ENCODE peak calls at places on chromosomes 12 and 14, in four cellular contexts. T is fibroblast of pulmonary artery, Q is GM13977, M is colonic mucosa. O is an unnamed sample.

GRCh38 chr12:98935847-98936246 is 290.8 kb downstream of the APAF1 start:
- DNase-seq in M (no peak), T (no peak), Q (no peak), O (no peak)

GRCh38 chr14:103071544-103072251 is 12.3 kb upstream of the LBHD2 start:
- DNase-seq in Q (no peak), T (no peak), M (peak), O (no peak)

GRCh38 chr14:61296707-61297502 is 15.8 kb upstream of the TMEM30B start:
- DNase-seq in Q (no peak), T (peak), M (no peak), O (peak)

GRCh38 chr14:38127356-38127755 is 80.3 kb upstream of the SSTR1 start:
- DNase-seq in Q (no peak), T (no peak), M (no peak), O (no peak)

GRCh38 chr12:111304642-111305071 is 64.2 kb downstream of the PHETA1 start:
- DNase-seq in T (peak), M (no peak), Q (no peak), O (peak)

GRCh38 chr12:48744251-48745008 is 27.9 kb upstream of the CCNT1 start:
- DNase-seq in T (no peak), M (no peak), Q (no peak), O (no peak)

GRCh38 chr12:52980096-52980694 is 26.1 kb upstream of the EIF4B start:
- DNase-seq in Q (no peak), M (no peak), T (no peak), O (no peak)

GRCh38 chr14:68042591-68043210 is 223.1 kb downstream of the RAD51B start:
- DNase-seq in Q (no peak), M (no peak), T (no peak), O (no peak)

GRCh38 chr14:44154446-44154845 is 352.6 kb downstream of the FSCB start:
- DNase-seq in Q (no peak), T (no peak), M (no peak), O (no peak)

DNA sequence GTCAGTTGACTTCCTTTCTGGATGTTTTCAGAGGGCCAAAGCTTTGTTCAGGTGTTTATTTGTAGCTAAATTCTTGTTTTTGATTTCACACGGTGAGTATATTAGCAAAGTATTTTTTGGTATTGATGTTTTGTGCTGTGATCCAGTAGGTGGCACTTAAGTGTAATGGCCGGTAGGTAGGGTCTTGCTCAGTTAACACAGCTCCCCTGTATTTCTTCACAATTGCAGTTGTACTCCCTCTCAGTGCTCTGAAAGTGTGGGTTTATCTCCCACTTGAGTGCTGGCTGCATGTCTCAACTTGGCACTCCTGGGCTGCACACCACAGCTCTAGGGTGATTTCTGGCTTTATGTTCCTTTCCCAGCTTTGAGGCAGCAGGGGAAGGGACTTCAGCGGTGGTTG is 339.5 kb downstream of the AEBP2 start:
- DNase-seq in Q (no peak), T (peak), M (no peak), O (no peak)
- TF ChIP-seq CTCF in Q (no peak), T (no peak), M (no peak), O (no peak)

GRCh38 chr12:31523306-31523705 is 67.6 kb downstream of the DENND5B start:
- DNase-seq in T (no peak), Q (no peak), M (no peak), O (no peak)

GRCh38 chr12:31524791-31525495 is 66.0 kb downstream of the DENND5B start:
- DNase-seq in Q (peak), T (peak), M (no peak), O (peak)

GRCh38 chr12:31526158-31526546 is 64.8 kb downstream of the DENND5B start:
- DNase-seq in M (no peak), Q (no peak), T (no peak), O (no peak)

GRCh38 chr12:31522607-31523006 is 68.3 kb downstream of the DENND5B start:
- DNase-seq in M (no peak), T (no peak), Q (no peak), O (no peak)

DNA sequence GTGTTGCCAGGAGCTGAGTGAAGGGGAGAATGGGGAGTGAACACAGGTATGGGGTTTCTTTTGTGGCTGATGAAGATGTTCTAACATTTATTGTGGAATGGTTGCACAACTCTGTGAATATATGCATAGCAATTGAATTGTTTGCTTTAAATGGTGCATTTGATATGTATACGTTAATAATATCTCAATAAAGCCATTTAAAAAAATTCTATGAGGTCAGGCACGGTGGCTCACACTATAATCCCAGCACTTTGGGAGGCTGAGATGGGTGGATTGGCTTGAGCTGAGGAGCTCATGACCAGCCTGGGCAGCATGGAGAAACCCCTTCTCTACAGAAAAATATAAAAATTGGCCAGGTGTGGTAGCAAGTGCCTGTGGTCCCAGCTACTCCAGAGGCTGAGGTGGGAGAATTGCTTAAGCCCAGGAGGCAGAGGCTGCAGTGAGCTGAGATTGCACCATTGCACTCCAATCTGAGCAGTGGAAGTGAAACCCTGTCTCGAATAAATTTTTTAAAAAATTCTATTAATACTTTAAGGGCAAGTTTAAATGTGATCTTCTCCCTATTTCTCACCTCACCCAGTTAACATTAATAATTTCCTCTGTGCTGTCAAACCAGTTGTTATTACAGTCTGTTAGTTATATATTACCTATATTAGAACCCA is 65.3 kb downstream of the DENND5B start:
- DNase-seq in Q (no peak), M (no peak), T (no peak), O (no peak)
- TF ChIP-seq CTCF in Q (no peak), M (no peak), T (no peak), O (no peak)

DNA sequence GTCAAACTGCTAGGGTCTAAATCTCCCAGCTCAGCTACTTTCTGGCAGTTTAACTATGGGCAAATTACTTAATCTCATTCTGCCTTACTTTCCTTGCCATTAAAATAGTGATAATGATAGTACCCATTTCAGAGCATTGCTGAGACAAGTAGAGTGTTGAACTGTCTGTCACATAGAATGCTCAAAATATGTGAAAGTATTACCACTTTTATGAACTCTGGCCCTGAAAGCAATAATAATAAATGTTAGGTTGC is 19.9 kb downstream of the SRGAP1 start:
- DNase-seq in M (no peak), Q (no peak), T (no peak), O (no peak)
- TF ChIP-seq CTCF in M (no peak), Q (no peak), T (no peak), O (no peak)

GRCh38 chr12:12399161-12399560 is 42.3 kb downstream of the BORCS5 start:
- DNase-seq in Q (no peak), T (no peak), M (no peak), O (no peak)
- TF ChIP-seq CTCF in Q (no peak), T (no peak), M (no peak), O (no peak)

GRCh38 chr14:39266871-39267591 is 33.3 kb downstream of the MIA2 start:
- DNase-seq in Q (peak), M (peak), T (peak), O (peak)
- TF ChIP-seq CTCF in Q (no peak), M (no peak), T (no peak), O (no peak)

DNA sequence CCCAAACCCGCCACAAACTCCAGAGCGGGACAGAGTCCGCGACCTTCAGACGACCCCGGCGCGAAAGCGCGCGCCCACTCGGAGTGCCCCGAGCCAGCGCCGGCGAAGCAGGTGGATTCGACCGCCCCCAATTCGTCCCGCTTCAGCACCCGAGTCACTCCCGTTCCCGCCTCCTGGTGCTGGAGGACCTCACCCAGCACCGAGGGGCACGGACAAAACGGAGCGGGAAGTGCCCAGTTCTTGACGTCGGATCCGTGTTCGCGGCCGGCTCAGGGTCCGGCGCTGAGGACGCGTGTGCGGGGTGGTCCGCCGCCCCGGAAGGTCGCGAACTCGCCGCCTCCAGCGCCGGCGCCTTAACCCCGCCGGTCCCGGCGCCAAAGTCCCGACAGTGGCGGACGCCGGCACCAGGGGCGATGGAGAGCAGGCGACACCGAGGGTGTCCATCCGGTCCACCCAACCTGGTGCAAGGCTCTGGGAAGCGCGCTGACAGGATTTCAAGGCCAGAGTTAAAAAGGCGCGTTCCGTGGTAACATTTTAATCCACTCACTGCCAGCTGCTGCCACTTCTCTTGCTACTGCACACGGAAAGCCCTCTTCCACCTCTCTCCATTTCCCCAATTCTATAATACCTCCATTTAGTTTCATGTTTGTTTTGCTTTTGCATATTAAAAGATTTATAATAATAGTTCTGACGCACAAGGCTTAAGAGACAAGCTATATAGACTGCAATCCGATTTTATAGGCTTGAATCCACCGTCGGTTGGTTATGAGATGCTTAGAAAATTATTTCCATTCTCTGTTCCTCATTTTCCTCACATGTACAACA is 240.0 kb upstream of the CPNE8 start:
- DNase-seq in Q (peak), M (peak), T (peak), O (peak)
- TF ChIP-seq CTCF in Q (peak), M (no peak), T (peak), O (no peak)

GRCh38 chr14:72975776-72976175 is 49.5 kb downstream of the DCAF4 start:
- DNase-seq in Q (no peak), M (no peak), T (no peak), O (no peak)
- TF ChIP-seq CTCF in Q (peak), M (no peak), T (no peak), O (no peak)